ENCODE peak calls at places on chromosomes 7 and 10, in eight cellular contexts. I is dorsolateral prefrontal cortex, M is thoracic aorta, L is sigmoid colon, S is OCI-LY7, G is GM23338, E is tibial nerve, B is neural progenitor cell. U is an unnamed sample.

GRCh38 chr7:7181519-7182155 is 707 bp upstream of the C1GALT1 start:
- DNase-seq in I (peak), S (peak), M (no peak), G (peak), E (peak), B (peak), L (peak), U (peak)

GRCh38 chr10:123148414-123149161 is 652 bp downstream of the HMX2 start:
- DNase-seq in G (peak), S (no peak), M (no peak), E (no peak), I (no peak), L (no peak), B (peak), U (no peak)

GRCh38 chr7:35749548-35749947 is 51.3 kb upstream of the SEPTIN7 start:
- DNase-seq in M (no peak), S (no peak), B (no peak), E (no peak), G (no peak), L (peak), I (no peak), U (peak)

GRCh38 chr10:27911645-27912044 is 87.2 kb downstream of the ODAD2 start:
- DNase-seq in L (no peak), B (peak), G (peak), S (no peak), M (no peak), I (no peak), E (no peak), U (no peak)

GRCh38 chr7:19674266-19674960 is 34.4 kb downstream of the POLR1F start:
- DNase-seq in I (no peak), B (peak), G (peak), S (no peak), L (no peak), M (no peak), E (no peak), U (no peak)

GRCh38 chr7:129136887-129137647 is 7.4 kb upstream of the TSPAN33 start:
- DNase-seq in B (no peak), S (peak), G (no peak), L (no peak), M (no peak), I (no peak), E (no peak), U (no peak)

GRCh38 chr7:42831051-42831952 is 80.6 kb downstream of the C7orf25 start:
- DNase-seq in M (no peak), L (peak), I (peak), G (peak), E (peak), B (peak), S (peak), U (peak)

GRCh38 chr10:70551971-70552422 is 50.5 kb downstream of the PRF1 start:
- DNase-seq in G (no peak), I (no peak), M (no peak), B (no peak), E (peak), S (no peak), L (peak), U (peak)

GRCh38 chr7:16438988-16439387 is 17.6 kb upstream of the CRPPA start:
- DNase-seq in G (no peak), L (no peak), M (no peak), B (no peak), E (no peak), S (no peak), I (no peak), U (no peak)

GRCh38 chr7:99498546-99498944 is 1.5 kb downstream of the ZNF394 start:
- DNase-seq in M (no peak), L (peak), E (no peak), G (no peak), S (no peak), I (no peak), B (no peak), U (no peak)

GRCh38 chr7:22657479-22657878 is 69.5 kb upstream of the IL6 start:
- DNase-seq in M (no peak), I (no peak), E (no peak), B (no peak), G (no peak), S (no peak), L (no peak), U (no peak)

GRCh38 chr7:133339772-133340171 is 86.9 kb downstream of the EXOC4 start:
- DNase-seq in S (peak), E (no peak), I (no peak), G (no peak), M (no peak), B (no peak), L (no peak), U (no peak)

GRCh38 chr10:91296471-91296870 is 76.0 kb downstream of the PCGF5 start:
- DNase-seq in B (peak), E (no peak), I (no peak), M (no peak), G (peak), L (no peak), S (peak), U (peak)

GRCh38 chr7:73972614-73973013 is 55.4 kb upstream of the ELN start:
- DNase-seq in G (no peak), B (no peak), S (no peak), L (no peak), E (no peak), I (peak), M (no peak), U (no peak)
- H3K4me3 ChIP-seq in G (no peak), B (no peak), S (no peak), L (no peak), E (no peak), I (no peak), M (no peak), U (no peak)

GRCh38 chr7:37119296-37119695 is 329.4 kb downstream of the ELMO1 start:
- DNase-seq in S (no peak), B (no peak), L (no peak), G (no peak), E (no peak), I (no peak), M (no peak), U (no peak)
- TF ChIP-seq CTCF in S (no peak), B (no peak), L (no peak), G (no peak), E (no peak), I (no peak), M (no peak), U (no peak)

GRCh38 chr10:1044146-1044545 is 4.8 kb downstream of the IDI1 start:
- DNase-seq in G (no peak), I (no peak), S (no peak), M (no peak), E (no peak), B (no peak), L (no peak), U (no peak)

GRCh38 chr10:1045415-1045814 is 3.5 kb downstream of the IDI1 start:
- DNase-seq in S (no peak), E (no peak), G (no peak), B (no peak), L (no peak), M (no peak), I (no peak), U (no peak)

GRCh38 chr10:1043532-1043995 is 5.4 kb downstream of the IDI1 start:
- DNase-seq in S (peak), L (no peak), I (no peak), B (no peak), M (no peak), G (no peak), E (no peak), U (peak)

GRCh38 chr10:1047937-1048336 is 982 bp downstream of the IDI1 start:
- DNase-seq in I (no peak), S (peak), E (no peak), M (no peak), B (peak), G (peak), L (no peak), U (no peak)

DNA sequence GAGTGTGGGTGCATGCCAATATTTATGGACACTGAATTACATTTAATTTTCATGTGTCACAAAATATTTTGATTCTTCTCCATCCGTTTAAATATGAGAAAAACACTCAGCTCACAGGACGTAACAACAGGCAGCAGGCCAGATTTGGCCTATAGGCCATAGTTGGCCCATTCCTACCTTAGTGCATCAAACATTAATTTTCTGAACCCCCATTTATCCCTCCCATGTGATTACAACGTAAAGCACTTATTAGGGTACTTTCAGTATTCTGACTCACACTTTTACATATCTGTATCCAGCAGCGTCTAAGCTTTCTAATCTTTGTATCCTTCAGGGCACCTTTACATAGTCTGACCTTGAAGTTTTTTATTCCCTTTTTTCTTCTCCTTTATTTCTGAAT is 4.0 kb downstream of the IDI1 start:
- DNase-seq in G (no peak), M (no peak), E (no peak), B (no peak), L (no peak), I (no peak), S (no peak), U (peak)
- H3K4me3 ChIP-seq in G (peak), M (no peak), E (no peak), B (peak), L (no peak), I (no peak), S (peak), U (no peak)

GRCh38 chr10:33327750-33328149 is 6.7 kb downstream of the NRP1 start:
- DNase-seq in L (no peak), B (peak), G (peak), S (no peak), I (no peak), M (no peak), E (no peak), U (peak)
- TF ChIP-seq CTCF in L (no peak), B (peak), G (peak), S (peak), I (no peak), M (no peak), E (no peak), U (peak)

GRCh38 chr7:151851160-151851751 is 25.7 kb downstream of the PRKAG2 start:
- DNase-seq in B (no peak), S (no peak), M (no peak), E (no peak), L (no peak), G (no peak), I (no peak), U (peak)
- H3K4me3 ChIP-seq in B (no peak), S (no peak), M (peak), E (no peak), L (no peak), G (no peak), I (no peak), U (no peak)

DNA sequence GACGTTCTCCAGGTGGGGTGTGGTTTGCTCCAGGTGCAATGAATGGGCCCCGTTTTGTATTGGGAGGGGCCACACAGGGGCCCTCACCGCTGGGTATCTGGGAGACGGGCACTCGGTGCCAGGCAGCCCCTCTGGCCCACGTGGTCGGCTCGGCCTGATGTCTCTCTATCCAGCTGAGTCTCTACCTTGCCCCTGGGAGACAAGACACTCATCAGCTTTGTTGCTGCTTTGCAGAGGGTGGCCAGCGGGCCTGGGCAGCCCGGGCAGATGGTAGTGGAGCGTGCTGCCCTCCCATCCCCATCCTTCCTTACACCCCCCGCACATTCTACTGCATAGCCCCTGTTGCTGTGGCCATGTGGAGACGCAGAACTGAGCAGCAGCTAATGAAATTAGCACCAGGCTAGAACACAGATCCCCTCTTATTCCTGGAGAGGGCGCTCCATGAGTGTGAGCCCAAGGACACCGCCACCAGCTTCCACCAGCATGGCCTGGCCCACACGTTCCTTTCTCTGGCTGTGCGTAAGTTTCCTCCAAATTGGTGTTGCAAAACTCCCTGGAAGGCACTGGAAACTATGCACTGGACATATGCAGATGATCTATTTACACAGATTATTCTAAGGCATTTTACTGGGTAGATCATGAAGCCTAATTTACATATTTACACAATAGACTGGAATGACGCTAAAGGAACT is 455.8 kb upstream of the FOXK1 start:
- DNase-seq in G (peak), M (no peak), B (peak), L (no peak), I (no peak), E (no peak), S (no peak), U (no peak)
- TF ChIP-seq CTCF in G (peak), M (no peak), B (peak), L (no peak), I (no peak), E (no peak), S (no peak), U (no peak)

GRCh38 chr7:36762394-36762793 is 38.1 kb upstream of the AOAH start:
- DNase-seq in G (peak), L (no peak), M (no peak), I (no peak), S (no peak), B (no peak), E (no peak), U (no peak)

GRCh38 chr7:36755484-36755883 is 31.2 kb upstream of the AOAH start:
- DNase-seq in S (peak), L (no peak), I (no peak), E (no peak), M (no peak), G (no peak), B (no peak), U (no peak)

GRCh38 chr7:36760856-36761762 is 36.8 kb upstream of the AOAH start:
- DNase-seq in L (no peak), I (no peak), G (no peak), S (no peak), B (no peak), M (no peak), E (no peak), U (no peak)

GRCh38 chr7:36761835-36762234 is 37.5 kb upstream of the AOAH start:
- DNase-seq in G (no peak), M (no peak), B (no peak), I (no peak), S (no peak), L (no peak), E (no peak), U (no peak)

DNA sequence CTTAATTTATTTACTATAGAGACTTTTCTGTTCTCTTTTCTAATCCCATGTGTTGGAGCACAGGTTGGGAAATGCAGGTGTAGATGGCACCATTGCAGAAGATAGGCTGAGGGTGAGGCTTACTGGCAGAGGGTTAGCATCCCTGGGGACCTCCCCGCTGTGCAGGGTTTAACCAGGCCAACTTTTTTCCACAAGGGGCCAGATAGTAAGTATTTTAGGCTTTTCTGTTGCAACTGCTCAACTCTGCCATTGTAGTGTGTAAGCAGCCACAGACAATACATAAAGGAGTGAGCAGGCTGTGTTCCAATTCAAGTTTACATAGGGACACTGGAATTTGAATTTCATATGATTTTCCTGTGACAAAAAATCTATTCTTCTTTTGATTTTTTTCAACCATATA is 34.6 kb upstream of the AOAH start:
- DNase-seq in G (no peak), M (no peak), I (no peak), B (no peak), E (no peak), S (no peak), L (no peak), U (no peak)
- H3K4me3 ChIP-seq in G (no peak), M (no peak), I (no peak), B (no peak), E (no peak), S (no peak), L (no peak), U (no peak)

DNA sequence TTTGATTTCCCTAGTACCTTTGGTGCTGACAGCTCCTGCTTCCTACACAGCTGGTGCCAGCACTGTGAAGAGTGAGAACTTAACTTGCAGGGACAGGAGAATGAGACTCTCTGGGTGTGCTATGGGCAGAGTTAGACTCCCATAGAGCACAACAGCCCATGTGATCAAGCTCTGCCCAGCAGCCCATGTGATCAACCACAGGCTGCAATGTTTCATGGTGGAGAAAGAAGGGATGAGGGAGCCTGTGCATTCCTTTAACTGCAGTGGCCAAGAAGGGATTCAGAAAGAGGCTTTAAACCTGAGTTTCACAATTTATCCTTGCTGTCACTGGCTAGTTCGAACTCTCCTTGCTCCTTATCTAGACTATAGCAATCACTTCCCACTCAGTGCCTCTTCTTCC is 10.0 kb upstream of the MEST start:
- DNase-seq in I (no peak), S (no peak), M (no peak), E (no peak), L (no peak), B (no peak), G (no peak), U (peak)
- TF ChIP-seq CTCF in I (no peak), S (no peak), M (no peak), E (no peak), L (no peak), B (no peak), G (no peak), U (no peak)

DNA sequence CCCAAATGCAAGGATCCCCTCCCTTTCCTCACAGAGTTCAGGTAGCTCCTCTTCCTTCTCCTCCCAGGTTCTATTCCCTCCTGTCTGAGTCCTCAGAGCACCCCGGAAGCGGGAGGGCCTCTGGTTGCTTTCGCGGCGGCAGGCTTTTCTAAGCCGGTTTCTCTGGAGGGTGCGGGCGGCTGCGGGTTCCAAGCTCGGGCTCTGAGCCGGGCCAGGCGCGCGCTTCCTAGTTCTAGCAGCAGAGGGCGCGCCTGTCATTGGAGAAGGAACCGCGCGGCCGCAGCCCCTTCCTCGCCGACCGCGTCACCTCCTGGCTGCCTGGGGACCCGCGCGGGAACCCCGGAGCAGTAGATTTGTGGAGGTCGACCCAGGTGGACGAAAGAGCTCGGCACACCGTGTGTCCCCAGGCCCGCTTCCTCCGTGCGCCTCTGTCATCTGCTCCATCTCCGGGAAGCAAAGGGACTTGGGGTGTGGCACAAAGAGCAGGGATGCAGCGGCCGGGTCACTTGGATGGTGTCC is 388.9 kb upstream of the PODXL start:
- DNase-seq in M (no peak), I (peak), L (no peak), B (peak), G (peak), S (peak), E (no peak), U (peak)
- H3K4me3 ChIP-seq in M (peak), I (peak), L (no peak), B (no peak), G (peak), S (no peak), E (peak), U (peak)

U was measured in fibroblast of the aortic adventitia.